ENCODE peak calls at places on chromosomes 1 and 21, in seven cellular contexts. One of them, this sample, is unnamed.

GRCh38 chr1:117098287-117098890 is 23.2 kb downstream of the TRIM45 start:
- DNase-seq in IMR-90: no peak
- DNase-seq in H1: no peak
- DNase-seq in ovary: no peak
- DNase-seq in endothelial cell of umbilical vein: peak; percentile 73
- DNase-seq in transverse colon: no peak
- DNase-seq in tibial nerve: no peak
- DNase-seq in this sample: no peak

GRCh38 chr1:236163460-236164153 is 21.3 kb downstream of the GPR137B start:
- DNase-seq in IMR-90: no peak
- DNase-seq in H1: no peak
- DNase-seq in ovary: no peak
- DNase-seq in endothelial cell of umbilical vein: no peak
- DNase-seq in transverse colon: no peak
- DNase-seq in tibial nerve: no peak
- DNase-seq in this sample: no peak

GRCh38 chr1:214384373-214385079 is 103.6 kb downstream of the SMYD2 start:
- DNase-seq in IMR-90: no peak
- DNase-seq in H1: no peak
- DNase-seq in ovary: no peak
- DNase-seq in endothelial cell of umbilical vein: no peak
- DNase-seq in transverse colon: no peak
- DNase-seq in tibial nerve: no peak
- DNase-seq in this sample: no peak

GRCh38 chr1:86352096-86352495 is 44.0 kb downstream of the ODF2L start:
- DNase-seq in IMR-90: no peak
- DNase-seq in H1: no peak
- DNase-seq in ovary: no peak
- DNase-seq in endothelial cell of umbilical vein: no peak
- DNase-seq in transverse colon: no peak
- DNase-seq in tibial nerve: no peak
- DNase-seq in this sample: no peak

GRCh38 chr1:204478166-204478899 is 16.3 kb downstream of the PIK3C2B start:
- DNase-seq in IMR-90: no peak
- DNase-seq in H1: no peak
- DNase-seq in ovary: no peak
- DNase-seq in endothelial cell of umbilical vein: peak; percentile 36
- DNase-seq in transverse colon: no peak
- DNase-seq in tibial nerve: no peak
- DNase-seq in this sample: no peak

GRCh38 chr1:42075179-42075578 is 78.0 kb upstream of the GUCA2B start:
- DNase-seq in IMR-90: no peak
- DNase-seq in H1: no peak
- DNase-seq in ovary: no peak
- DNase-seq in endothelial cell of umbilical vein: no peak
- DNase-seq in transverse colon: no peak
- DNase-seq in tibial nerve: no peak
- DNase-seq in this sample: no peak

GRCh38 chr1:207845109-207845508 is 65.8 kb downstream of the CD34 start:
- DNase-seq in IMR-90: no peak
- DNase-seq in H1: no peak
- DNase-seq in ovary: no peak
- DNase-seq in endothelial cell of umbilical vein: no peak
- DNase-seq in transverse colon: no peak
- DNase-seq in tibial nerve: no peak
- DNase-seq in this sample: no peak

GRCh38 chr21:39020751-39021474 is 162.3 kb downstream of the PSMG1 start:
- DNase-seq in IMR-90: peak; percentile 74
- DNase-seq in H1: no peak
- DNase-seq in ovary: peak; percentile 75
- DNase-seq in endothelial cell of umbilical vein: peak; percentile 50
- DNase-seq in transverse colon: peak; percentile 39
- DNase-seq in tibial nerve: no peak
- DNase-seq in this sample: no peak

GRCh38 chr1:223827193-223827663 is 18.5 kb downstream of the TP53BP2 start:
- DNase-seq in IMR-90: peak; percentile 59
- DNase-seq in H1: no peak
- DNase-seq in ovary: no peak
- DNase-seq in endothelial cell of umbilical vein: peak; percentile 31
- DNase-seq in transverse colon: no peak
- DNase-seq in tibial nerve: no peak
- DNase-seq in this sample: no peak

DNA sequence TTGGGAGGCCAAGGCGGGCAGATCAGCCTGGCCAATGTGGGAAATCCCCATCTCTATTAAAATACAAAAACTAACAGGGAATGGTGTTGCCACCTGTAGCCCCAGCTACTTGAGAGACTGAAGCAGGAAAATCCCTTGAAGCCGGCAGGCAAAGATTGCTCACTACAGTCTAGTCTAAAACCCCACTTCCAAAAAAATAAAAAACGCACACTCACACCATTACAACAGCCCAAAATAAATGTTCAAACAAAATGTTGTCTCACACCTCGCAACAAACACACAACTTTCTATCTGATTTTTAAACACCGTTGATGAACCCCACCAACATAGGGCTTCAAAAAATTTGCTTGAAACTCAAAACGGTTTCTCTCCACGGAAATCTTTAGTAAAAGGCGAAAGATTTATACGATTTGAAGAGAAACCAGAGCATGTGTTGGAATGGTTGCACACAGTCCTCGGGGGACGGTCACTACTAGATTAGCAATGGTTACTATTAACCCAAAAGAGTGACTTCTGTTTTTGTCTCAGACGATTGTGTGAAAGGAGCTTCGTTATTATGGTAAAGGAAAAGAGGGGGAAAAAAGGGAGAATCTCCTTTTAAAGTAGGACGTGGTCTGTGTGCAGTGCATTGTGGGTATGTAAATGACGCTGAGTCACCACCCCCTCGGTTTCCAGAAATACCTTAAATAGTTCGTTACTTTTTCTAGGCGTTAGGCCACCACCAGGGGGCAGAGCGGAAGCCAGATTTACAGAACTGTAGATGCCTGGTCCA is at the start of gene RNU5D-1:
- DNase-seq in IMR-90: peak; percentile 98
- DNase-seq in H1: peak; percentile 94
- DNase-seq in ovary: peak; percentile 97
- DNase-seq in endothelial cell of umbilical vein: peak; percentile 97
- DNase-seq in transverse colon: peak; percentile 97
- DNase-seq in tibial nerve: peak; percentile 96
- DNase-seq in this sample: peak; percentile 95
- TF ChIP-seq POLR2A in IMR-90: peak; percentile 99
- TF ChIP-seq POLR2A in H1: peak; percentile 99
- TF ChIP-seq POLR2A in ovary: peak; percentile 63
- TF ChIP-seq POLR2A in endothelial cell of umbilical vein: peak; percentile 100
- TF ChIP-seq POLR2A in transverse colon: peak; percentile 98
- TF ChIP-seq POLR2A in tibial nerve: peak; percentile 77
- TF ChIP-seq POLR2A in this sample: peak; percentile 94

GRCh38 chr1:234732671-234733390 is 122.9 kb upstream of the IRF2BP2 start:
- DNase-seq in IMR-90: no peak
- DNase-seq in H1: no peak
- DNase-seq in ovary: no peak
- DNase-seq in endothelial cell of umbilical vein: no peak
- DNase-seq in transverse colon: no peak
- DNase-seq in tibial nerve: no peak
- DNase-seq in this sample: no peak

GRCh38 chr1:234731371-234732085 is 121.5 kb upstream of the IRF2BP2 start:
- DNase-seq in IMR-90: peak; percentile 93
- DNase-seq in H1: no peak
- DNase-seq in ovary: no peak
- DNase-seq in endothelial cell of umbilical vein: peak; percentile 80
- DNase-seq in transverse colon: no peak
- DNase-seq in tibial nerve: no peak
- DNase-seq in this sample: peak; percentile 38

GRCh38 chr1:234730542-234731370 is 120.8 kb upstream of the IRF2BP2 start:
- DNase-seq in IMR-90: no peak
- DNase-seq in H1: no peak
- DNase-seq in ovary: no peak
- DNase-seq in endothelial cell of umbilical vein: no peak
- DNase-seq in transverse colon: no peak
- DNase-seq in tibial nerve: no peak
- DNase-seq in this sample: no peak

GRCh38 chr1:234733427-234733826 is 123.4 kb upstream of the IRF2BP2 start:
- DNase-seq in IMR-90: no peak
- DNase-seq in H1: no peak
- DNase-seq in ovary: no peak
- DNase-seq in endothelial cell of umbilical vein: no peak
- DNase-seq in transverse colon: no peak
- DNase-seq in tibial nerve: no peak
- DNase-seq in this sample: no peak

DNA sequence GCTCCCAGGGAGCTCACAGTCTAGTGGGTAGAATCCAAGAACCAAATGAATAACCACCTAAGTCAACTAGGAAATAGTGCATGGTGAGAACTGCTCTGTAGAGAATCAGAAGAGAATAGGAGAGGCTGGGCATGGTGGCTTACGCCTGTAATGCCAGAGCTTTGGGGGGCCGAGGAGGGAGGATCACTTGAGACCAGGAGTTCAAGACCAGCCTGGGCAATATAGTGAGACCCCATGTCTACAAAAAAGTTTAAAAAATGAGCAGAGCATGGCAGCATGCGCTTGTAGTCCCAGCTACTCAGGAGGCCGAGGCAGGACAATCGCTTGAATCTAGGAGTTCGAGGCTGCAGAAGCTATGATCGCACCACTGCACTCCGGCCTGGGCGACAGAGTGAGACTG is 122.3 kb upstream of the IRF2BP2 start:
- DNase-seq in IMR-90: no peak
- DNase-seq in H1: no peak
- DNase-seq in ovary: no peak
- DNase-seq in endothelial cell of umbilical vein: no peak
- DNase-seq in transverse colon: no peak
- DNase-seq in tibial nerve: no peak
- DNase-seq in this sample: no peak
- H3K4me1 ChIP-seq in IMR-90: peaks cover 21% of the 10 kb centered on the region
- H3K4me1 ChIP-seq in H1: peaks cover under 1% of the 10 kb centered on the region
- H3K4me1 ChIP-seq in ovary: peaks cover 10% of the 10 kb centered on the region
- H3K4me1 ChIP-seq in endothelial cell of umbilical vein: peaks cover 13% of the 10 kb centered on the region
- H3K4me1 ChIP-seq in transverse colon: no peaks in the 10 kb centered on the region
- H3K4me1 ChIP-seq in tibial nerve: peaks cover 18% of the 10 kb centered on the region
- H3K4me1 ChIP-seq in this sample: peaks cover 2% of the 10 kb centered on the region

DNA sequence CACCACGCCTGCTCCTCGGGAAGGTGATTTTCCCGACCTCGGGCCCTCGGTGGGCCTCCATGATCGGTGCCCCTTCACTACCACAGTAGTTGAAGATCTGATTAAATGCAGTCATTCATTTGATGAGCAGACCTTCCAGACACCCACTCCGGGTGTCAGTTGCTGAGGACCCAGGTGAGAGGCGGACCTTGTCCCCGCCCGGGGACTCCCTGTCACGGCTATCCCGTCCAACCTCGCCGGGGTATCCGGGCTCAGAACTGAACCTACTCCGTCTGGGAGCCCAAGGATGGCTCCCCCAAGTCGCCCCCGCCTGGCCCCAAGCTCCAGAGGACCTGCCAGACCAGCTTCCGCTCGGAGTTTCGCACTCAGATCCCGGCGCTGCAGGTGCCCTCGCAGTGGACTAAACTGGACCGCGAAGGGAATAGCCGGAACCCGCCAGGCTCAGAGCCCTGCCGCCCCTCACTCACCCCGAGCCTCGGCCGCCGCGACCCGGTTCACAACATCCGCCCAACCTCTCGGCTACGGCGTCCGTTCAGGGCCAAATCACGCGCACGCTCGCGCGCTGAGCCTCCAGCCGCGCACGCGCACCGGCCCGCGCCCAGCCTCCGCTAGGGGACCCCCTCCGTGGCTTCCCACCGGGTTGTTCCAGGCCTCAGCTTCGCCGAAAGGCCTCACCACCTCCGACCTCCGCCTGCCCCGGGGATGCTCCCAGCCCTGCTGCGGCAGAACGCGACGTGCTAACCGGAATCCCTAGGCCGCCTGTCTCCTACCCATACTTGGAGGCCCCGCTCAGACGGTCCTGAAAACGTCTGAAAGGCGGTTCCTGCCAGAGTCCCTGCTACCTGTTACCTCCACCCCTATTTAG is 22.3 kb downstream of the RNU1-3 start:
- DNase-seq in IMR-90: peak; percentile 92
- DNase-seq in H1: peak; percentile 100
- DNase-seq in ovary: peak; percentile 99
- DNase-seq in endothelial cell of umbilical vein: peak; percentile 99
- DNase-seq in transverse colon: peak; percentile 99
- DNase-seq in tibial nerve: peak; percentile 94
- DNase-seq in this sample: peak; percentile 100
- TF ChIP-seq POLR2A in IMR-90: peak; percentile 69
- TF ChIP-seq POLR2A in H1: no peak
- TF ChIP-seq POLR2A in ovary: peak; percentile 40
- TF ChIP-seq POLR2A in endothelial cell of umbilical vein: peak; percentile 97
- TF ChIP-seq POLR2A in transverse colon: peak; percentile 35
- TF ChIP-seq POLR2A in tibial nerve: no peak
- TF ChIP-seq POLR2A in this sample: no peak

GRCh38 chr1:110343249-110343648 is 4.1 kb downstream of the RBM15 start:
- DNase-seq in IMR-90: no peak
- DNase-seq in H1: no peak
- DNase-seq in ovary: no peak
- DNase-seq in endothelial cell of umbilical vein: no peak
- DNase-seq in transverse colon: no peak
- DNase-seq in tibial nerve: no peak
- DNase-seq in this sample: no peak
- H3K4me1 ChIP-seq in IMR-90: peaks cover 27% of the 10 kb centered on the region
- H3K4me1 ChIP-seq in H1: peaks cover 11% of the 10 kb centered on the region
- H3K4me1 ChIP-seq in ovary: peaks cover 15% of the 10 kb centered on the region
- H3K4me1 ChIP-seq in endothelial cell of umbilical vein: peaks cover 33% of the 10 kb centered on the region
- H3K4me1 ChIP-seq in transverse colon: peaks cover 47% of the 10 kb centered on the region
- H3K4me1 ChIP-seq in tibial nerve: peaks cover 58% of the 10 kb centered on the region
- H3K4me1 ChIP-seq in this sample: peaks cover 38% of the 10 kb centered on the region

GRCh38 chr1:159854693-159855192 is 7.7 kb downstream of the VSIG8 start:
- DNase-seq in IMR-90: peak; percentile 77
- DNase-seq in H1: peak; percentile 73
- DNase-seq in ovary: peak; percentile 89
- DNase-seq in endothelial cell of umbilical vein: peak; percentile 78
- DNase-seq in transverse colon: peak; percentile 90
- DNase-seq in tibial nerve: peak; percentile 60
- DNase-seq in this sample: peak; percentile 70
- TF ChIP-seq POLR2A in IMR-90: peak; percentile 71
- TF ChIP-seq POLR2A in H1: no peak
- TF ChIP-seq POLR2A in ovary: peak; percentile 82
- TF ChIP-seq POLR2A in endothelial cell of umbilical vein: peak; percentile 51
- TF ChIP-seq POLR2A in transverse colon: peak; percentile 93
- TF ChIP-seq POLR2A in tibial nerve: peak; percentile 45
- TF ChIP-seq POLR2A in this sample: peak; percentile 43

DNA sequence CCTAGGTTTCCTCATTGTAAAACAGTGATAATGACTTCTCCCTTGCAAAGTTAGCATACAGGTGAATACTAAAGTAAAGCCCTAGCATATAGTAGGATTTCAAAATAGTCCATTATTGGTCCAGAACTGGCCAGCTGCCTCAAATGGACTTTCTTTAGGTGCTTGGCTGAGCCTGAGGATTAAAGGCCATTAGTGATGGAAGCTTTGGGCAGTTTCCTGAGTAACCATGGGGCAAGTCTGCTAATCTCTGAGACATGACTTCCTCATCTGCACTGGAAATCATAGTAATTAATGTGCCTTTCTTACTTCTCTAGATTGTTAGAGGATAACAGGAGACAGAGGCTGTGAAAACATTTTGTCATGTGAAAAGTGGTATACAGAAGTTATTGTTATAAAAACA is 156.6 kb upstream of the UBE2U start:
- DNase-seq in IMR-90: no peak
- DNase-seq in H1: no peak
- DNase-seq in ovary: no peak
- DNase-seq in endothelial cell of umbilical vein: peak; percentile 6
- DNase-seq in transverse colon: no peak
- DNase-seq in tibial nerve: no peak
- DNase-seq in this sample: no peak
- H3K4me1 ChIP-seq in IMR-90: peaks cover 7% of the 10 kb centered on the region
- H3K4me1 ChIP-seq in H1: peaks cover 14% of the 10 kb centered on the region
- H3K4me1 ChIP-seq in ovary: peaks cover 2% of the 10 kb centered on the region
- H3K4me1 ChIP-seq in endothelial cell of umbilical vein: peaks cover 3% of the 10 kb centered on the region
- H3K4me1 ChIP-seq in transverse colon: no peaks in the 10 kb centered on the region
- H3K4me1 ChIP-seq in tibial nerve: peaks cover 3% of the 10 kb centered on the region
- H3K4me1 ChIP-seq in this sample: no peaks in the 10 kb centered on the region

This sample was measured in right lobe of liver.